ENCODE peak calls at places on chromosomes 2 and 18, in ten cellular contexts. M is neural crest cell, I is endothelial cell, S is SK-N-SH, E is HFFc6, H is colonic mucosa, B is retinal pigment epithelial cell, P is AG10803, X is IMR-90, V is hepatocyte. O is an unnamed sample.
A peak's percentile ranks its signal among the peaks of the same experiment; 100 is the strongest.

GRCh38 chr2:392181-392920 is 104.5 kb upstream of the ALKAL2 start:
- DNase-seq in M (no peak), V (no peak), S (no peak), H (no peak), I (no peak), B (no peak), X (no peak), E (no peak), P (no peak), O (no peak)

GRCh38 chr2:214593723-214594122 is 182.9 kb downstream of the VWC2L start:
- DNase-seq in P (no peak), E (peak; percentile 54), S (no peak), I (no peak), M (no peak), X (peak; percentile 93), H (no peak), B (peak; percentile 33), V (peak; percentile 43), O (peak; percentile 89)

GRCh38 chr2:174059178-174059874 is 94.2 kb upstream of the SP3 start:
- DNase-seq in V (no peak), I (no peak), M (no peak), X (peak; percentile 93), E (peak; percentile 89), H (no peak), B (no peak), S (no peak), P (peak; percentile 68), O (peak; percentile 28)

GRCh38 chr2:182897137-182897536 is 30.7 kb upstream of the FRZB start:
- DNase-seq in E (peak; percentile 40), B (no peak), H (no peak), X (peak; percentile 92), P (peak; percentile 39), S (no peak), M (no peak), I (no peak), V (no peak), O (no peak)

GRCh38 chr2:162926501-162926900 is 87.9 kb upstream of the KCNH7 start:
- DNase-seq in S (no peak), P (peak; percentile 51), H (no peak), V (no peak), B (peak; percentile 20), I (no peak), E (peak; percentile 38), M (no peak), X (no peak), O (peak; percentile 64)

GRCh38 chr2:150674283-150674682 is 186.8 kb upstream of the RND3 start:
- DNase-seq in X (peak; percentile 70), B (no peak), M (no peak), H (no peak), V (no peak), E (peak; percentile 32), I (no peak), P (peak; percentile 68), S (no peak), O (no peak)

GRCh38 chr2:78992807-78993517 is 32.5 kb upstream of the REG3G start:
- DNase-seq in V (peak; percentile 72), P (no peak), I (no peak), X (no peak), M (peak; percentile 5), E (no peak), B (no peak), H (peak; percentile 44), S (no peak), O (no peak)

GRCh38 chr2:126885701-126886121 is 13.0 kb upstream of the TEX51 start:
- DNase-seq in E (no peak), B (no peak), H (no peak), P (peak; percentile 13), M (no peak), I (no peak), S (no peak), V (no peak), X (peak; percentile 28), O (peak; percentile 20)

GRCh38 chr2:73175663-73176204 is 26.6 kb upstream of the NOTO start:
- DNase-seq in I (peak; percentile 68), B (peak; percentile 36), E (peak; percentile 25), V (peak; percentile 83), M (peak; percentile 48), S (peak; percentile 79), X (peak; percentile 62), H (peak; percentile 80), P (peak; percentile 47), O (no peak)

GRCh38 chr18:34494359-34494696 is 215.8 kb upstream of the DTNA start:
- DNase-seq in M (no peak), I (no peak), B (no peak), E (no peak), X (no peak), V (no peak), H (no peak), P (no peak), S (no peak), O (no peak)

GRCh38 chr2:2251255-2251654 is 79.8 kb downstream of the MYT1L start:
- DNase-seq in S (no peak), V (no peak), E (no peak), I (no peak), M (no peak), P (no peak), X (no peak), H (no peak), B (no peak), O (no peak)

GRCh38 chr2:229920011-229920781 is 1.6 kb downstream of the TRIP12 start:
- DNase-seq in P (peak; percentile 17), B (no peak), S (no peak), V (peak; percentile 28), M (no peak), I (peak; percentile 12), E (no peak), X (no peak), H (peak; percentile 35), O (no peak)

GRCh38 chr2:101396352-101396717 is 9.0 kb upstream of the CREG2 start:
- DNase-seq in S (no peak), V (peak; percentile 70), B (peak; percentile 83), E (peak; percentile 91), H (no peak), P (peak; percentile 89), X (peak; percentile 97), M (no peak), I (no peak), O (peak; percentile 47)

DNA sequence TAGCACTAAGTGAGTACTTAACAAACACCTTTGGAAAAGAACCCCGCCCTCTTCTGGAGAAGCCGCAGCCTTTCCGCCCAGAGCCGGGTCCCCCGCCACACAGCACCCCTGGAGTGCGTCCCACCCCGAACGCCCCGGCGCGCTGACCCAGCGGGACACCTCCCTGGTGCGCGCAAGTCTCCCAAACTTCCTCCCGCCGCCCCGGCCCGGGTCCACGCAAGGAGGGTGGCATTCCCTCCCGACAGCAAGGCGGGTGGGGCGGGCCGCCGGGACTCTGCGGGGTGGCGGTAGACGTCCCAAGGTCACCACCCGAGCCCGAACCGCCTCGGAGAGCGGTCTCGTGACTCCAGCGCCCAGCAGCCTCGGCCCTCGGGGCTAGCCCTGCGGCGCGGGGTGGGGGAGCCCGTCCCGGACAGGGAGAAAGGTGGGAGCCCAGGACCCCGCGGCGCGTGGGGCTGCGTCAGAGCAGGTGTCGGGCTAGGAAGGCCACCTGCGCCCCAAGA is 598 bp downstream of the CCDC93 start:
- DNase-seq in V (peak; percentile 73), P (peak; percentile 25), B (no peak), H (peak; percentile 72), S (peak; percentile 72), E (no peak), I (peak; percentile 54), X (no peak), M (peak; percentile 18), O (no peak)
- TF ChIP-seq CTCF in V (no peak), P (no peak), B (peak; percentile 26), H (no peak), S (peak; percentile 11), E (peak; percentile 53), I (no peak), X (no peak), M (no peak), O (no peak)

DNA sequence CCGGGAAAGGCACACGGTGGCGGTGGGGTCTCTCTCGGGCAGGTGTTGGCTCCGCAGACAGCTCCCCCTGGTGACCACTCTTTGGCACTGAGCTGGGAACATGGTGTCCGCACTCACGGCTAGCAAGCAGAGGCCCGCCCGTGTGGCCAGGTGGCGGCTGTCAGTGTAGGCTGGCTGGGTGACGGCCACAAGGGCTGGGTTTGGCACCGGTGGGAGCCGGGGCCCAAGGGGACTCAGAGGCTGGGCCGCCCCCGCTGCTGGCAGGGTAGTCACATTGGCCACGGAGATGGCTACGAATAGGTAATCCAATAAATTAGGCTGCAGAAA is 1071.7 kb downstream of the RPIA start:
- DNase-seq in H (no peak), E (no peak), X (no peak), M (no peak), B (no peak), P (no peak), S (peak; percentile 39), V (no peak), I (no peak), O (no peak)
- TF ChIP-seq CTCF in H (no peak), E (no peak), X (no peak), M (no peak), B (no peak), P (no peak), S (peak; percentile 41), V (no peak), I (no peak), O (no peak)

DNA sequence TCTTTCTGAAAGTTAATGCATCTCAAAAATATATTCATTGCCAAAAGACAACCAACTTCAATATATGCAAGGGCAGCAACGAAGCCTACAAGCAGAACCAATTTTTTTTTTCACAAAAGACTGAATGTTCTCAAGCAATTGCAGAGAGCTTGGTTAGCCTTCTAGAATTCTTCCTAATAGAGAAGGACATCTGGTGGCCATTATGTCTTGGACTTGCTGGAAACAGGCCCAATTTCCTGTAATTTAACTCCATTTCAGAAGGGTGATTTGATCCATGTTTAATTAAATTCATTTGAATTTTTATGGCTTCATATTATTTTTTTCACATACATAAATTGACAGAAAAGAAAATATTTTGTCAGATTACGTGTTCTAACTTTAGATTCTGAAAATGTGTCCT is 208.0 kb downstream of the TPGS2 start:
- DNase-seq in X (no peak), S (no peak), B (no peak), I (no peak), H (no peak), E (no peak), P (peak; percentile 60), V (no peak), M (no peak), O (no peak)
- TF ChIP-seq CTCF in X (no peak), S (peak; percentile 19), B (no peak), I (no peak), H (no peak), E (peak; percentile 48), P (peak; percentile 38), V (no peak), M (no peak), O (no peak)

DNA sequence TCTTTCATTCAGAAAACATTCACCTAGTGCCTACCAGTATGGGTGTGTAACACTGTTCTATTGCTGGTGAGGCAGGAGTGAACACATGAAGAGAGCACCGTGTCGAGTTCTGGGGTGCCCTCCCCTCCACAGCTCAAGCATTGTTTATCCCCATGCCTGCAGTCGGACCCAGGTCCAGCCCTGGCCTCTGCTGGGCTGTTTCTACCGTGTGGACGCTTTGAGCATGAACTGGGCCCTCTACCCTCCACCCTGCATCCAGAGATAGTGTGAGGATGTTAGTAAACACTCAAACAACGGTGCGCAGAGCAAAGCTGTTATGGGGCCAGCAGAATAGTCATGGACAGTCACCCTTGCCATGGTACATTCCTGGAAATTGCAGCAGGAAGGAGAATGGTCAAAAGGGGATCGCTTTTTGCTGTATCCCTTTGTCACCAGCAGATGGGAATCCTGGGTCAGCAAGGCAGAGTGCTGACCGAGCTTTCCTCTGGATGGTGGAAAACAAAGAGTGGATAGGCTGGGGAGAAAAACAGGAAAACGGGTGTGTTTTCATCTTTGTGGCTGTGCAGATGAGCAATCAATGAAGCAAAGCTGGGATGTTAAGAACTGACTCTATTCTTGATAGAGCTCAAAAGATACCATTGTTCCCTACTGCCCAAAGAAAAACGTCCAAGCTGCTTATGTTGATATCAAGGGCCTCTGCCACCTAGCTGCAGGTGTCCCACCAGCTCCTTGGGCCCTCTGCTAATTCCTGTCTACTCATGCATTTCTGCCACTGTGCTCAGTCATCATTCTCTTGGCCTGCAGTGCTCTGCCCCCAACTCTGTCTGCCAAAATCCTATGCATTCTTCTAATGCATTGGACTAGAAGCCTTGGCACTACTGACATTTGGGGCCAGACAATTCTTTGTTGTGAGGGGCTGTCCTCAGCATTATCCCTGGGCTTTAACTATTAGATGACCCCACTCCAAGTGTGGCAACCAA is 38.7 kb downstream of the REEP1 start:
- DNase-seq in B (no peak), V (peak; percentile 50), H (no peak), P (peak; percentile 6), X (no peak), I (peak; percentile 43), E (peak; percentile 39), S (peak; percentile 30), M (no peak), O (no peak)
- TF ChIP-seq CTCF in B (peak; percentile 53), V (peak; percentile 38), H (no peak), P (peak; percentile 16), X (peak; percentile 16), I (no peak), E (peak; percentile 57), S (peak; percentile 16), M (peak; percentile 43), O (peak; percentile 32)

O was measured in astrocyte of the cerebellum.